ENCODE peak calls at places on chromosomes 4 and X, in eight cellular contexts. Q is K562, C is mesenchymal stem cell, B is colonic mucosa, M is neuronal stem cell, K is IMR-90, W is adipocyte, E is Karpas-422. N is an unnamed sample. For H3K36me3, the result is how much of the 10 kb centered on the place peaks cover.

GRCh38 chr4:188387134-188387791 is 248.0 kb downstream of the TRIML1 start:
- DNase-seq in Q (no peak), W (peak), M (peak), E (no peak), B (no peak), C (peak), K (peak), N (no peak)

GRCh38 chr4:73978886-73979285 is 2.9 kb downstream of the PF4 start:
- DNase-seq in Q (no peak), W (peak), C (peak), B (no peak), M (no peak), K (peak), E (no peak), N (no peak)

GRCh38 chr4:107391630-107392028 is 328.4 kb downstream of the PAPSS1 start:
- DNase-seq in M (no peak), E (no peak), K (no peak), Q (no peak), C (no peak), W (peak), B (no peak), N (no peak)

GRCh38 chr4:139642364-139642763 is 23.3 kb upstream of the MGST2 start:
- DNase-seq in Q (no peak), K (peak), C (peak), B (no peak), M (no peak), W (peak), E (no peak), N (no peak)

GRCh38 chr4:23878912-23879732 is 10.7 kb downstream of the PPARGC1A start:
- DNase-seq in Q (no peak), B (no peak), C (peak), E (no peak), M (no peak), K (peak), W (no peak), N (peak)

GRCh38 chr4:72318771-72319170 is 250.2 kb downstream of the ADAMTS3 start:
- DNase-seq in B (no peak), C (no peak), E (no peak), M (no peak), Q (no peak), K (no peak), W (peak), N (no peak)

GRCh38 chr4:57040510-57040909 is 61.8 kb downstream of the POLR2B start:
- DNase-seq in W (no peak), M (no peak), Q (no peak), K (no peak), E (no peak), C (no peak), B (no peak), N (no peak)

GRCh38 chr4:165308606-165309005 is 18.9 kb upstream of the MSMO1 start:
- DNase-seq in E (no peak), B (no peak), Q (no peak), M (no peak), W (peak), K (no peak), C (no peak), N (no peak)

GRCh38 chrX:81874807-81875206 is 672.9 kb downstream of the SH3BGRL start:
- DNase-seq in W (no peak), E (no peak), K (no peak), Q (no peak), M (no peak), B (no peak), C (no peak), N (no peak)

GRCh38 chr4:181830404-181831035 is 412.7 kb upstream of the TENM3 start:
- DNase-seq in M (no peak), B (no peak), W (no peak), C (no peak), K (peak), Q (no peak), E (no peak), N (no peak)

GRCh38 chr4:153023692-153024394 is 87.7 kb downstream of the FHDC1 start:
- DNase-seq in W (no peak), K (no peak), B (peak), M (no peak), C (no peak), Q (peak), E (no peak), N (no peak)

GRCh38 chrX:148647666-148648065 is 147.2 kb downstream of the AFF2 start:
- DNase-seq in Q (no peak), C (no peak), E (no peak), W (no peak), B (no peak), K (no peak), M (no peak), N (no peak)

GRCh38 chr4:110049951-110050925 is 137.6 kb downstream of the EGF start:
- DNase-seq in K (peak), M (peak), W (peak), B (peak), E (peak), C (peak), Q (peak), N (peak)

GRCh38 chr4:126794363-126794762 is 838.4 kb upstream of the INTU start:
- DNase-seq in Q (no peak), C (peak), M (no peak), W (no peak), E (no peak), B (no peak), K (peak), N (no peak)

GRCh38 chr4:179893967-179894590 is 2349.1 kb upstream of the TENM3 start:
- DNase-seq in E (no peak), Q (no peak), W (peak), K (peak), M (no peak), B (no peak), C (peak), N (no peak)

GRCh38 chrX:76433219-76433618 is 5.7 kb downstream of the MAGEE1 start:
- DNase-seq in C (no peak), Q (no peak), B (no peak), W (no peak), K (no peak), M (no peak), E (no peak), N (no peak)

GRCh38 chr4:145176641-145177432 is 3.6 kb downstream of the OTUD4 start:
- DNase-seq in M (no peak), W (no peak), B (no peak), C (peak), E (no peak), K (peak), Q (no peak), N (no peak)

GRCh38 chr4:76199664-76200211 is 13.9 kb downstream of the SCARB2 start:
- DNase-seq in B (peak), W (no peak), M (no peak), E (peak), K (peak), C (peak), Q (no peak), N (peak)
- H3K36me3 ChIP-seq in B (under half), W (under half), M (under half), E (under half), K (under half), C (under half), Q (under half), N (under half)

GRCh38 chr4:19194672-19195071 is 1057.0 kb upstream of the SLIT2 start:
- DNase-seq in B (no peak), Q (no peak), W (no peak), E (no peak), C (no peak), K (no peak), M (no peak), N (peak)

GRCh38 chr4:19193274-19193962 is 1058.3 kb upstream of the SLIT2 start:
- DNase-seq in C (no peak), E (no peak), K (no peak), W (no peak), Q (no peak), B (no peak), M (no peak), N (no peak)

DNA sequence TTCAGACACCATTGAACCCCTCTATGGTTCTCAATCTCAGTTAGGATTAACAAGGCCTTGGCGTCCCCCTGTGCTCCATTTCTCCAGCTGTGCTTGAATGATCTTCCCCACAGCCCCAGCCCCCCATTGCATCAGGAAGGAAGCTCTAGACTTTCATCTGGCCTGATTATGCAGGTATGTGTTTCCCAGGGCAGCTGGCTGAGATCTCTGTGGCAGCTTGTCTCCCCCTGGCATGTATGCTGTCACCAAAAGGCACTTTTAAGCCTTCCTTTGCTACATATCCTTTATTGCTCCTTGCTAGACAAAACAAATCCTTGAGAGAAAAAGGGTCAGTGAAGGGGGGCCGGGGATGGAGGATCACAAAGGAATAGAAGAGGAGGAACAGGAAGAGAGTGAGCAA is 1056.0 kb upstream of the SLIT2 start:
- DNase-seq in Q (no peak), E (no peak), W (no peak), K (no peak), C (no peak), B (no peak), M (peak), N (peak)
- H3K9ac ChIP-seq in Q (no peak), E (no peak), W (no peak), K (no peak), C (no peak), B (no peak), M (no peak), N (no peak)

DNA sequence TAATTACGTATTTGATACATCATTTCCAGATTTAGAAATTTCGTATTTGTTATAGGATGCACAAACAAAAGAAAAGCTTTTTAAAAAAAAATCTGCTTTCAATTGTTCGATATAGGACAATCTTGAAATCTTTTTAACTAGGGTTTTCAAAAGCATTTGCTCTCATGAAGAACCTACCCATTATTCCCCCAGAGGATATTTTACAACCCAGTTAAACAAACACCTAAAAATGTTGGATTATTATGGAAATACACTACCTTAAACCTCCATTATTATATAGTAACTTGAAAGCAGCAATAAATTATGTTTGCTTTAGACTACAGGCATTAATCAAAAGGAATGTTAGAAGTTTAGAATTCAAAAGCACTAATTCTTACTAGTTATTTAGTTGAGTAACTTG is 110.5 kb downstream of the PTPN13 start:
- DNase-seq in E (no peak), K (no peak), W (no peak), C (no peak), M (no peak), Q (no peak), B (no peak), N (no peak)
- H3K36me3 ChIP-seq in E (under half), K (under half), W (under half), C (under half), M (half or more), Q (under half), B (under half), N (under half)

GRCh38 chrX:68832516-68833447 is 4.0 kb downstream of the EFNB1 start:
- DNase-seq in K (no peak), E (no peak), W (no peak), M (no peak), C (no peak), B (peak), Q (no peak), N (peak)
- H3K9ac ChIP-seq in K (peak), E (no peak), W (peak), M (peak), C (peak), B (peak), Q (no peak), N (no peak)

GRCh38 chr4:32826169-32826568 is 2106.0 kb downstream of the PCDH7 start:
- DNase-seq in M (peak), E (peak), K (no peak), Q (no peak), C (no peak), W (no peak), B (no peak), N (no peak)

GRCh38 chr4:32830160-32830559 is 2110.0 kb downstream of the PCDH7 start:
- DNase-seq in B (no peak), E (no peak), M (no peak), K (no peak), Q (no peak), W (no peak), C (no peak), N (no peak)

GRCh38 chr4:32831104-32831503 is 2110.9 kb downstream of the PCDH7 start:
- DNase-seq in M (no peak), Q (no peak), W (no peak), B (no peak), C (no peak), K (no peak), E (no peak), N (no peak)
- H3K36me3 ChIP-seq in M (under half), Q (under half), W (under half), B (under half), C (under half), K (under half), E (under half), N (under half)

GRCh38 chr4:27861802-27862201 is 1001.2 kb downstream of the STIM2 start:
- DNase-seq in E (no peak), C (no peak), W (peak), M (no peak), K (peak), B (no peak), Q (no peak), N (no peak)
- H3K9ac ChIP-seq in E (no peak), C (no peak), W (no peak), M (no peak), K (no peak), B (no peak), Q (no peak), N (no peak)

DNA sequence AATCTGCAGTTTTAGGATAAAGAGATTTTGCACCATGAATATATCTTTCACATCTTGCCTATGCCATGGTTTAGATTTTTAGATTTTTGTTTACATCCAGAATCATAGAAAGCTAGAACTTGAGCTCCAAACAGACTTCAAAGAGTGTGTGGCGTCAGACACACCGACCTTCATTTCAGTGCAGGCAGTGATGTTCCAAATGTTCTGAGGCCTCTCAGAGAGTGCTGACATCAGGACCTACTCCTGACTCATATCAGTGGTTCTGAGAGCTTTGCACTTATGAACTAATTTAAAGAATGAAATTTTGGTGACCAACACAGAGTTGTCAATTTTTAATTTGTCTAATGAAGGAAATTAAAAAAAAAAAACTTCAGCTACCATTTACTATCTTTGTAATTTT is 18.3 kb downstream of the CXCR3 start:
- DNase-seq in M (no peak), C (no peak), E (peak), W (no peak), K (no peak), Q (no peak), B (no peak), N (no peak)
- H3K36me3 ChIP-seq in M (under half), C (under half), E (under half), W (half or more), K (under half), Q (under half), B (under half), N (under half)

N was measured in endodermal cell.